ENCODE peak calls at places on chromosomes 5 and 9, in seven cellular contexts. Y, E, M, H, L, V and P are unnamed samples. For H3K9me3, the result is how much of the 10 kb centered on the place peaks cover.

GRCh38 chr5:138946241-138946623 is 71.1 kb upstream of the LRRTM2 start:
- DNase-seq in Y (no peak), E (no peak), M (no peak), H (peak), L (no peak), V (no peak), P (no peak)

GRCh38 chr5:22465177-22465576 is 388.0 kb downstream of the CDH12 start:
- DNase-seq in Y (no peak), E (no peak), M (no peak), H (no peak), L (no peak), V (no peak), P (no peak)

GRCh38 chr5:1255081-1255561 is 29.9 kb downstream of the SLC6A18 start:
- DNase-seq in Y (no peak), E (no peak), M (no peak), H (no peak), L (peak), V (no peak), P (no peak)

GRCh38 chr9:105503873-105504272 is 54.1 kb upstream of the FKTN start:
- DNase-seq in Y (no peak), E (no peak), M (no peak), H (no peak), L (no peak), V (peak), P (no peak)

GRCh38 chr9:131833083-131833482 is 93.2 kb upstream of the RAPGEF1 start:
- DNase-seq in Y (no peak), E (no peak), M (no peak), H (no peak), L (no peak), V (no peak), P (no peak)

GRCh38 chr5:64147849-64148441 is 17.7 kb upstream of the RNF180 start:
- DNase-seq in Y (peak), E (peak), M (no peak), H (peak), L (no peak), V (peak), P (peak)

GRCh38 chr9:8859416-8859815 is 1059.8 kb upstream of the DMAC1 start:
- DNase-seq in Y (no peak), E (no peak), M (no peak), H (no peak), L (no peak), V (no peak), P (no peak)

GRCh38 chr9:91422832-91423711 is 560 bp downstream of the NFIL3 start:
- DNase-seq in Y (peak), E (peak), M (peak), H (peak), L (peak), V (peak), P (peak)

GRCh38 chr9:4760122-4760521 is 19.1 kb upstream of the AK3 start:
- DNase-seq in Y (no peak), E (no peak), M (no peak), H (no peak), L (no peak), V (no peak), P (no peak)

GRCh38 chr5:128764910-128765309 is 200.4 kb upstream of the SLC27A6 start:
- DNase-seq in Y (no peak), E (no peak), M (no peak), H (no peak), L (no peak), V (no peak), P (no peak)

GRCh38 chr5:72194846-72195245 is 87.6 kb downstream of the MAP1B start:
- DNase-seq in Y (no peak), E (no peak), M (no peak), H (no peak), L (no peak), V (no peak), P (no peak)

GRCh38 chr9:122197882-122198281 is 30.9 kb downstream of the LHX6 start:
- DNase-seq in Y (no peak), E (no peak), M (no peak), H (no peak), L (no peak), V (no peak), P (no peak)

GRCh38 chr9:89145086-89145485 is 33.5 kb downstream of the SHC3 start:
- DNase-seq in Y (no peak), E (no peak), M (no peak), H (no peak), L (no peak), V (no peak), P (no peak)

GRCh38 chr5:35319231-35320002 is 89.1 kb upstream of the PRLR start:
- DNase-seq in Y (no peak), E (peak), M (no peak), H (peak), L (no peak), V (peak), P (peak)

GRCh38 chr9:98429613-98430012 is 174.2 kb upstream of the TBC1D2 start:
- DNase-seq in Y (no peak), E (no peak), M (no peak), H (no peak), L (no peak), V (peak), P (peak)

GRCh38 chr5:58284886-58285285 is 175.0 kb downstream of the PLK2 start:
- DNase-seq in Y (no peak), E (no peak), M (no peak), H (no peak), L (no peak), V (no peak), P (no peak)

GRCh38 chr9:80797841-80798688 is 891.3 kb downstream of the TLE1 start:
- DNase-seq in Y (no peak), E (no peak), M (no peak), H (no peak), L (no peak), V (no peak), P (no peak)

GRCh38 chr9:107020040-107020530 is 157.1 kb downstream of the ZNF462 start:
- DNase-seq in Y (peak), E (no peak), M (no peak), H (no peak), L (no peak), V (peak), P (no peak)

GRCh38 chr5:95768731-95769130 is 37.6 kb downstream of the RHOBTB3 start:
- DNase-seq in Y (no peak), E (no peak), M (no peak), H (no peak), L (no peak), V (no peak), P (no peak)

GRCh38 chr9:86667307-86667706 is 280.0 kb downstream of the GAS1 start:
- DNase-seq in Y (no peak), E (no peak), M (no peak), H (no peak), L (no peak), V (peak), P (no peak)

GRCh38 chr9:72585737-72586136 is 64.3 kb downstream of the TMC1 start:
- DNase-seq in Y (no peak), E (no peak), M (no peak), H (no peak), L (no peak), V (peak), P (no peak)

GRCh38 chr5:126469925-126470324 is 46.7 kb downstream of the GRAMD2B start:
- DNase-seq in Y (no peak), E (no peak), M (no peak), H (peak), L (no peak), V (no peak), P (no peak)
- H3K9me3 ChIP-seq in Y (under half), E (under half), M (under half), H (under half), L (under half), V (under half), P (under half)

DNA sequence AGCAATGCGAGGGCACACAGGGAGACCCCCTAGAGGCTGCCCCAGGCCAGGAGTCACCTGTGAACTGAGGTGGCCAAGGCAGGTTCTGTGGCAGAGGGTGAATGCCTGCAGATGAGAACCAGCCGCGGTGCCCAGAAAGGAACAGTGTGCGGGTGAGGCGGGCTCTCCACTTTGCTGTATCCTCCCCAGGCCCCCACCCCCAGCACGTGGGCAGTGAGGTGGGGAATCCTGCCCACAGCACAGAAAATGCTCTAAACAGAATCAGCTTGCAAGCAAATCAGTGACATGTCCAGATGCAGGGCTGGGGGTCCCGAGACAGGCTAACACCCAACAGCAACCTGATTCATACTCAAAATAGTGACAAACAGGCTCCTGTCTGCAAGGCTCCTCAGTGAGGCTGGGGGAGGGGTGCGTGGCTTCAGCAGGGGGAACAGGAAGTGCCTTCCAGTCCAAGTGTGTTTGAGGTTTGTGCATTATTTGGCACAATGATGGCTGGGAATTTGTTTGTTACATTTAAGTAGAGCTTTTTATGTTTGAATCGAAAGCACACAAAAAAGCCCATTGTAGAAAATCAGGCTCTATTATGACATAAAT is 201.5 kb downstream of the HSD17B3 start:
- DNase-seq in Y (no peak), E (no peak), M (no peak), H (no peak), L (no peak), V (no peak), P (no peak)
- H3K9me3 ChIP-seq in Y (under half), E (under half), M (under half), H (under half), L (under half), V (under half), P (under half)

GRCh38 chr5:178992291-178992895 is 2.7 kb downstream of the GRM6 start:
- DNase-seq in Y (no peak), E (no peak), M (no peak), H (no peak), L (no peak), V (no peak), P (no peak)
- H3K9me3 ChIP-seq in Y (under half), E (half or more), M (under half), H (under half), L (under half), V (under half), P (under half)

GRCh38 chr5:165781703-165782102 is 2276.3 kb downstream of the MAT2B start:
- DNase-seq in Y (no peak), E (no peak), M (no peak), H (no peak), L (no peak), V (no peak), P (no peak)
- H3K9me3 ChIP-seq in Y (under half), E (under half), M (under half), H (under half), L (under half), V (under half), P (under half)

GRCh38 chr5:158522001-158522400 is 577.7 kb downstream of the EBF1 start:
- DNase-seq in Y (no peak), E (no peak), M (no peak), H (no peak), L (no peak), V (peak), P (no peak)

GRCh38 chr5:158519433-158520025 is 580.2 kb downstream of the EBF1 start:
- DNase-seq in Y (no peak), E (no peak), M (no peak), H (no peak), L (no peak), V (no peak), P (no peak)

GRCh38 chr5:158525663-158526062 is 574.1 kb downstream of the EBF1 start:
- DNase-seq in Y (no peak), E (no peak), M (no peak), H (no peak), L (no peak), V (no peak), P (no peak)

DNA sequence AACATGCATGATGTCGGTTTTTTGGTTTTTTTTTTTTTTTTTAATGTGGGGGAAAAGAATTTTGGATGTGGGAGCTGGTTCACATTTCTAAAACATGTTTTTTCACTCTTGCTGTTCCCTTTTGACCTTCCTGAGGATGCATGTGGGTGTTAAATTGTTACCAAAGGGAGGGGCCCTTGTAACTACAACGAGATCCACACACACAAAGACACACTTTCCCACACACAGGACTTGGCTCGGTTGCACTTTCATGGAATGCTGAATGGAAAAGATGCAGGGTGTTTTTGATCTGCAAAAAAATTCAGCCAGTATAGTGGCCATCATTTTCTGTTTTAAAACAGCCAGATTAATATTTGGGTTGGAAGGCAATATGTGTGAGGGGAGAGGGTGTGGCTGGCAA is 577.0 kb downstream of the EBF1 start:
- DNase-seq in Y (no peak), E (no peak), M (no peak), H (no peak), L (no peak), V (peak), P (no peak)
- H3K9me3 ChIP-seq in Y (under half), E (under half), M (under half), H (under half), L (under half), V (under half), P (under half)